ENCODE peak calls at places on chromosomes 12 and 14, in six cellular contexts. D is A549, R is AG04450, W is AG04449, P is AG09319, Z is progenitor cell of endocrine pancreas. S is an unnamed sample.

GRCh38 chr12:133010657-133011297 is 24.6 kb downstream of the ZNF26 start:
- DNase-seq in D (peak; percentile 54), R (no peak), W (no peak), P (no peak), Z (no peak), S (no peak)

GRCh38 chr12:29309320-29309902 is 71.6 kb downstream of the ERGIC2 start:
- DNase-seq in D (peak; percentile 34), R (no peak), W (no peak), P (no peak), Z (no peak), S (no peak)

GRCh38 chr12:93540506-93540905 is 32.0 kb upstream of the SOCS2 start:
- DNase-seq in D (no peak), R (no peak), W (no peak), P (no peak), Z (no peak), S (no peak)

GRCh38 chr14:63045234-63045611 is at the start of gene KCNH5:
- DNase-seq in D (peak; percentile 14), R (no peak), W (no peak), P (no peak), Z (peak; percentile 73), S (no peak)

GRCh38 chr12:94134226-94134795 is 14.1 kb upstream of the PLXNC1 start:
- DNase-seq in D (peak; percentile 75), R (peak; percentile 20), W (peak; percentile 3), P (peak; percentile 35), Z (no peak), S (no peak)

GRCh38 chr12:10381912-10382628 is 7.8 kb downstream of the KLRK1 start:
- DNase-seq in D (no peak), R (no peak), W (no peak), P (no peak), Z (no peak), S (no peak)

GRCh38 chr12:117816-118345 is 51.3 kb downstream of the IQSEC3 start:
- DNase-seq in D (no peak), R (no peak), W (no peak), P (no peak), Z (no peak), S (no peak)

GRCh38 chr12:101172316-101172715 is 37.7 kb downstream of the SLC5A8 start:
- DNase-seq in D (peak; percentile 44), R (no peak), W (no peak), P (no peak), Z (no peak), S (no peak)

GRCh38 chr14:86430807-86431206 is 900.9 kb downstream of the FLRT2 start:
- DNase-seq in D (no peak), R (no peak), W (no peak), P (peak; percentile 27), Z (no peak), S (no peak)

GRCh38 chr12:28872654-28873268 is 276.3 kb upstream of the FAR2 start:
- DNase-seq in D (peak; percentile 69), R (peak; percentile 33), W (no peak), P (peak; percentile 43), Z (peak; percentile 71), S (no peak)

GRCh38 chr14:89011727-89012271 is 187.3 kb downstream of the TTC8 start:
- DNase-seq in D (peak; percentile 38), R (no peak), W (no peak), P (no peak), Z (no peak), S (no peak)

GRCh38 chr12:62866451-62867082 is 68.4 kb downstream of the PPM1H start:
- DNase-seq in D (peak; percentile 85), R (peak; percentile 60), W (peak; percentile 62), P (no peak), Z (no peak), S (no peak)

DNA sequence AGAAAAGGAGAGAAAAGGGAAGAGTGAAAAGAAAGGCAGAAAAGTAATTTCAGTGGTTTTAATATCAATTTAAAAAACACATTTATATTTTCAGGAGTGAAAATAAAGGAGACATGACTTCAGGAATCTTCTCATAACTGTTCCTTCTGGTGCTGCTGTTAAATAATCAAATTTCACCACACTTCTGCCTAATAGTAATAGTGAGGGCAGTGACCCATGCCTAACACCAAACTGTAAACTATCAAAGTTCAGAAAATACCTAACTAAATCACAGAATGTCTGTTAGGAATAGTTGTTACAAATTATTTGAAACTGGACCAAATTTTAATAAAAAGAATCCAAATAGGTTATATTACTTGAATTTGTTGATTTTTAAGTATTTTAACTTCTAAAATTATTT is 169.4 kb downstream of the RPL10L start:
- DNase-seq in D (no peak), R (no peak), W (no peak), P (no peak), Z (no peak), S (no peak)
- TF ChIP-seq CTCF in D (no peak), R (no peak), W (no peak), P (no peak), Z (no peak), S (no peak)

DNA sequence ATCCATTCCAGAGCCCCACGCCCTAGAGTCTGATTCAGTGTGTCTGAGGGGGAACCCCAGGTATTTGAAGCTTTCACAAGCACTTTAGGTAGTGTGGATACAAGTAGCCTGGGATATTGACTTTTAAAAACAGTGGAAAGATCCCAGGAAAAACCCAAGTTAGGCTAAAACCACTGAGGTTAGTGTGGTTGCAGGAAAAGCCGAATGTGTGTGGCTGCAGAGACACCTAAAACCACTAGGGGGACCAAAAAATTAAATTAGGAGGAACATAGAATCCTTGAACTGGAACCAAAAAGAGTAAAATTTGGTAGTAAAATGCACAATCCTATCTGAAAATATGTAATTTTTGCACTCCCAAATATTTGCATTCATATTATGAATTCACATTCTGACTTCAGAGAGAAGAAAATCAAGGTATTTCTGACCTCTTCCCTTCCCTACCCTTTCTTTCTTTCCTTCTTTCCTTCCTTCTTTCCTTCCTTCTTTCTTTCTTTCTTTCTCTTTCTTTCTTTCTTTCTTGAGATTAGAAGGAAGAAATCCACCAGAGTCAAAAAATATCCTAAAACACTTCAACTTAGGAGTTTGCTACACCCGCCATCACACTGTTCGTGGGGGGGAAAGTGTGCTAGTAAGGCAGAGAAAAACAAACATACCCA is 37.8 kb downstream of the SLCO1A2 start:
- DNase-seq in D (peak; percentile 16), R (no peak), W (no peak), P (no peak), Z (no peak), S (no peak)
- TF ChIP-seq CTCF in D (peak; percentile 67), R (peak; percentile 76), W (peak; percentile 52), P (peak; percentile 63), Z (peak; percentile 90), S (peak; percentile 72)

GRCh38 chr12:11624126-11624525 is 25.3 kb upstream of the ETV6 start:
- DNase-seq in D (no peak), R (no peak), W (no peak), P (no peak), Z (no peak), S (no peak)

GRCh38 chr12:11621797-11622423 is 27.6 kb upstream of the ETV6 start:
- DNase-seq in D (peak; percentile 23), R (no peak), W (no peak), P (no peak), Z (no peak), S (no peak)

GRCh38 chr12:11628353-11628752 is 21.1 kb upstream of the ETV6 start:
- DNase-seq in D (no peak), R (no peak), W (no peak), P (no peak), Z (no peak), S (no peak)

GRCh38 chr12:11623382-11623781 is 26.1 kb upstream of the ETV6 start:
- DNase-seq in D (no peak), R (peak; percentile 32), W (no peak), P (no peak), Z (no peak), S (no peak)

GRCh38 chr12:11622774-11623375 is 26.6 kb upstream of the ETV6 start:
- DNase-seq in D (no peak), R (no peak), W (no peak), P (no peak), Z (no peak), S (no peak)
- TF ChIP-seq CTCF in D (no peak), R (peak; percentile 44), W (peak; percentile 7), P (peak; percentile 20), Z (peak; percentile 26), S (peak; percentile 25)

DNA sequence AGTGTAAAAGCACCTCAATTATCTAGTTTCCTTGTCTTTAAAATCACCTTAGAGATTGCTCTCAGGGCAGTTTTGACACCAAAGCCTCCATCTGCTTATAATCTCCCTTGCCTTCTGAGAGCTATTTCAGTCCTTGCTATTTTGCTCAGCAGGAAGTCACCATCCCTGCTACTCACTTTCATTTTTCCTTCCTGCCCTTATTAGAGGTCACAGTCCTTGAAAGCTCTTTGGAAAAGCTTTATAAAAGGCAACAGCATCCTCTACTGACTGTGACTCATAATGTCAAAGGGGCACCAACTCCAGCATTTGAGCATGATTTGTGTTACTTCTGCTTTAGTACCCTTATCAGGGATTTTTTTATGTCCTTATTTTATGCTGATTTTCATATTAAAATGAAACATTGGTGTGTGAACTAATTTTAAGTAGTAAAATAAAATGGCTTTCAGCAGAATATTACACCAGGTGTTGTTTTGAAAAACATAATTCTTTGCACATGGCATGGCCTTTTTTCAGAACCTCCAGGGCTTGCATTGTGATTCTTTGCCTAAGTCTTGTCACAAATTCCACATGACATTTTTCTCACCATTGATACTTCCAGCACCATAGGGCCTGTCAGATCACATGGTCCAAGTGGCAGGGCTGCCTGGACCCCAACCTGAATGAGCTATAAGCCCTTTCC is 213.0 kb downstream of the ADAMTS20 start:
- DNase-seq in D (peak; percentile 24), R (no peak), W (no peak), P (peak; percentile 27), Z (no peak), S (no peak)
- TF ChIP-seq CTCF in D (peak; percentile 47), R (peak; percentile 63), W (peak; percentile 57), P (peak; percentile 73), Z (peak; percentile 68), S (peak; percentile 62)

DNA sequence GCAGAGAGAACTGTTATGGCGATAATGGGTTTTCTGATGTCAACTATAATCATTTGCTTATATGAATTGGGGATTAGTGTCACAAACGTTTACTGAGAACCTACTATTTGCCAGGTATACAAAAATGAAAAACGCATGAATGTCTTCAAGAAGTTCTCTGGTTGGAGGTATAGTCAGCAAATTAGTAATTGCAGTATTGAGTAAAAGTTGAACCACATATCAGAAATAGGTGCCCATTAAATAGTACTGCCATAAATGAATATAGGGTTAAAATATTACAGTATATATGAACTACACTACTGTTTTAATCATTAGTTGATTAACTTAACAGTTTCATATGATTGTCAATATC is 60.0 kb downstream of the PTPRB start:
- DNase-seq in D (no peak), R (no peak), W (no peak), P (no peak), Z (no peak), S (no peak)
- TF ChIP-seq CTCF in D (no peak), R (no peak), W (no peak), P (no peak), Z (no peak), S (no peak)

DNA sequence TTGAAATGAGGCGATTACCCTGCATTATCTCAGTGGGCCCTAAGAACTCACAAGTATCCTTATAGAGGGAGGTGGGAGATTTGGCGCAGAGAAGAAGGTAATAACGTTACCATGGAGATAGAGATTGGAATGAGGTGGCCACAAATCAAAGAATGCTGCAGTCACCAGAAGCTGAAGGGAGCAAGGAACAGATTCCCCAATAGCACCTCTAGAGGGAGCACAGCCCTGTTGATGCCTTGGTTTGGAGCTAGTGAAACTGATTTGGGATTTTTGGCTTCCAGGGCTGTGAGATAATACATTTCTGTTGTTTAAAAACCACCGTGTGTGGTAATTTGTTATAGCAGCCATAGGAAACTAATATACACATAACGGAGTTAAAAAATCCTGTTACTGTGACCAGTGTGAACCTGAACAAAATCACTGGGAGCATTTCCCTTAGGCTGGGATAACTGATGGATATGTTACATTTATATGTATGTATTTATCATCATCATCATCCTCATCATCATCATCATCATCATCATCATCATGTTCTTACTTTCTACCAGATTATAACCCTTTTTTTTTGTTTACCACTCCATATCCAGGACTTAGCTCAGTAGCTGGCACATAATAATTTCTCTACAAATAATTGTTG is 100.3 kb downstream of the LIN7A start:
- DNase-seq in D (peak; percentile 53), R (peak; percentile 38), W (peak; percentile 16), P (no peak), Z (no peak), S (no peak)
- TF ChIP-seq CTCF in D (peak; percentile 55), R (peak; percentile 93), W (peak; percentile 86), P (peak; percentile 93), Z (peak; percentile 75), S (peak; percentile 51)